ENCODE peak calls at places on chromosomes 12 and 14, in six cellular contexts. D is adrenal gland, A is epithelial cell of proximal tubule, M is fibroblast of villous mesenchyme, K is colonic mucosa, T is AG04449. C is an unnamed sample.

GRCh38 chr12:68304626-68305025 is 27.5 kb downstream of the MDM1 start:
- DNase-seq in A (no peak), M (no peak), T (no peak), D (no peak), K (no peak), C (no peak)

GRCh38 chr12:110689601-110690430 is 901 bp upstream of the HVCN1 start:
- DNase-seq in M (no peak), A (no peak), K (peak), T (no peak), D (peak), C (no peak)

GRCh38 chr12:10220398-10221077 is 7.9 kb downstream of the GABARAPL1 start:
- DNase-seq in T (no peak), K (peak), D (peak), M (peak), A (no peak), C (no peak)

GRCh38 chr14:56874375-56874774 is 64.1 kb upstream of the OTX2 start:
- DNase-seq in T (no peak), K (peak), A (no peak), M (no peak), D (peak), C (no peak)

GRCh38 chr12:97306121-97306520 is 156.5 kb upstream of the RMST start:
- DNase-seq in M (no peak), D (peak), K (no peak), T (no peak), A (no peak), C (no peak)

GRCh38 chr12:110689002-110689600 is at the start of gene HVCN1:
- DNase-seq in A (no peak), D (peak), K (peak), M (peak), T (no peak), C (no peak)

GRCh38 chr14:37082431-37082830 is 90.0 kb downstream of the SLC25A21 start:
- DNase-seq in A (no peak), T (no peak), D (no peak), K (no peak), M (no peak), C (no peak)

GRCh38 chr12:64670856-64671639 is 60.8 kb downstream of the RASSF3 start:
- DNase-seq in D (peak), K (peak), A (peak), M (peak), T (no peak), C (peak)

GRCh38 chr12:39319180-39319579 is 123.7 kb downstream of the KIF21A start:
- DNase-seq in A (no peak), K (no peak), D (no peak), M (no peak), T (no peak), C (no peak)

GRCh38 chr14:105902131-105902898 is 375.9 kb downstream of the TMEM121 start:
- DNase-seq in T (no peak), A (no peak), K (no peak), D (no peak), M (no peak), C (no peak)

GRCh38 chr12:121516437-121517011 is 64.3 kb downstream of the KDM2B start:
- DNase-seq in K (no peak), A (no peak), D (no peak), T (no peak), M (no peak), C (no peak)

GRCh38 chr12:109544955-109545531 is 28.3 kb downstream of the MMAB start:
- DNase-seq in D (no peak), T (no peak), K (no peak), A (peak), M (no peak), C (peak)

GRCh38 chr14:65999865-66000264 is 486.3 kb upstream of the CCDC196 start:
- DNase-seq in A (no peak), K (no peak), M (no peak), D (no peak), T (no peak), C (no peak)

GRCh38 chr12:79194595-79194994 is 330.0 kb downstream of the SYT1 start:
- DNase-seq in K (no peak), T (no peak), M (no peak), A (no peak), D (no peak), C (no peak)

GRCh38 chr14:102373110-102373509 is 10.4 kb downstream of the TECPR2 start:
- DNase-seq in M (no peak), D (no peak), T (no peak), K (no peak), A (no peak), C (no peak)

GRCh38 chr14:60656755-60657608 is 7.7 kb upstream of the SIX1 start:
- DNase-seq in D (peak), M (peak), K (peak), A (no peak), T (no peak), C (no peak)

GRCh38 chr14:29016050-29016900 is 249.7 kb downstream of the FOXG1 start:
- DNase-seq in D (no peak), M (peak), A (no peak), K (no peak), T (no peak), C (no peak)

GRCh38 chr14:54182419-54183040 is 214.3 kb upstream of the CDKN3 start:
- DNase-seq in K (no peak), M (peak), A (peak), T (no peak), D (no peak), C (peak)

GRCh38 chr14:99930420-99931274 is 134.6 kb upstream of the EVL start:
- DNase-seq in D (no peak), A (no peak), T (no peak), M (no peak), K (no peak), C (no peak)

GRCh38 chr12:26636710-26637328 is 196.2 kb downstream of the ITPR2 start:
- DNase-seq in T (no peak), D (peak), K (no peak), M (peak), A (peak), C (no peak)

GRCh38 chr12:7806863-7807487 is 17.8 kb downstream of the NANOG start:
- DNase-seq in A (no peak), T (no peak), M (peak), D (peak), K (peak), C (peak)

GRCh38 chr14:51006781-51007211 is 62.5 kb upstream of the PYGL start:
- DNase-seq in T (no peak), M (peak), A (peak), K (no peak), D (peak), C (peak)

GRCh38 chr14:101070540-101071492 is 167.3 kb upstream of the RTL1 start:
- DNase-seq in M (no peak), A (no peak), T (no peak), K (peak), D (peak), C (no peak)

GRCh38 chr14:78758333-78758732 is 588.2 kb downstream of the NRXN3 start:
- DNase-seq in M (peak), T (no peak), D (no peak), K (no peak), A (no peak), C (no peak)

GRCh38 chr12:46261658-46262057 is 7.2 kb downstream of the SLC38A1 start:
- DNase-seq in M (no peak), T (no peak), D (no peak), A (no peak), K (no peak), C (no peak)

GRCh38 chr12:46377678-46378077 is 5.1 kb upstream of the SLC38A2 start:
- DNase-seq in M (no peak), D (no peak), K (no peak), T (no peak), A (no peak), C (no peak)

GRCh38 chr12:19946549-19946948 is 421.8 kb upstream of the PDE3A start:
- DNase-seq in M (peak), D (no peak), A (peak), K (no peak), T (peak), C (peak)

GRCh38 chr12:117151195-117152031 is 38.9 kb downstream of the FBXO21 start:
- DNase-seq in D (peak), K (peak), A (no peak), T (no peak), M (peak), C (no peak)

GRCh38 chr14:92982941-92983340 is 60.0 kb downstream of the CHGA start:
- DNase-seq in T (no peak), A (no peak), K (no peak), D (no peak), M (no peak), C (no peak)

GRCh38 chr12:29581641-29582040 is 84.2 kb upstream of the OVCH1 start:
- DNase-seq in T (no peak), D (no peak), K (no peak), A (no peak), M (peak), C (no peak)

GRCh38 chr14:101174522-101174838 is 271.0 kb upstream of the RTL1 start:
- DNase-seq in T (no peak), A (no peak), D (no peak), K (no peak), M (no peak), C (no peak)

GRCh38 chr14:69259531-69260245 is at the start of gene GALNT16:
- DNase-seq in T (no peak), D (peak), A (no peak), M (peak), K (peak), C (no peak)
- TF ChIP-seq CTCF in T (peak), D (peak), A (peak), M (peak), K (no peak), C (peak)

DNA sequence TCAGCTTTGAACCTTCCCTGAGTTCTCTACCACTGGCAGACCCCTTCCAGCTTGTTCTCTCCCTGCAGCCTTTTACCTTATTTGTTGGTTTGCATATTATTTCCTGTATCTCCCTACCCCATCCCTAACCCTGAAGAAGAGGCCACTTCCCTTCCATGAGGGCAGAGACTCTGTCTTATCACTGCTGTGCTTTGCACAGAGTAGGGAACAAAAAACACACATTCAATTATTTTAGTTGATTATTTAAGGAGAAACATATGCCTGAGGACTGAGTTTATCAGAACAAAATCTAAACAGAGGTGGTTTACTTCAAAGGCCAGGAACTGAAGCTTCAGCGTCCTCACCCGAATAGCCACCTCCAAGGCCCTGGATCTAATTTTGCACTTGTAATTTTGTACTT is 111.7 kb upstream of the RFLNA start:
- DNase-seq in K (no peak), A (no peak), M (no peak), T (no peak), D (no peak), C (no peak)
- H3K4me3 ChIP-seq in K (no peak), A (no peak), M (no peak), T (no peak), D (no peak), C (no peak)

GRCh38 chr14:91891081-91891480 is 23.7 kb upstream of the TC2N start:
- DNase-seq in A (no peak), T (no peak), D (no peak), K (no peak), M (no peak), C (no peak)

GRCh38 chr14:91893659-91894058 is 26.3 kb upstream of the TC2N start:
- DNase-seq in K (no peak), T (no peak), D (no peak), A (no peak), M (no peak), C (no peak)

GRCh38 chr14:91891721-91892220 is 24.4 kb upstream of the TC2N start:
- DNase-seq in M (no peak), T (no peak), A (no peak), K (no peak), D (no peak), C (no peak)

GRCh38 chr14:91890291-91890749 is 23.0 kb upstream of the TC2N start:
- DNase-seq in A (no peak), T (no peak), D (no peak), M (no peak), K (no peak), C (no peak)

GRCh38 chr14:91892918-91893527 is 25.7 kb upstream of the TC2N start:
- DNase-seq in K (no peak), D (no peak), T (no peak), A (no peak), M (no peak), C (no peak)
- TF ChIP-seq CTCF in K (peak), D (no peak), T (peak), A (peak), M (peak), C (peak)

GRCh38 chr14:72516936-72517408 is 376.9 kb downstream of the DPF3 start:
- DNase-seq in D (peak), K (peak), M (peak), A (peak), T (peak), C (peak)

GRCh38 chr14:72518809-72519377 is 375.0 kb downstream of the DPF3 start:
- DNase-seq in T (no peak), A (no peak), D (no peak), M (no peak), K (no peak), C (no peak)

GRCh38 chr14:72519543-72519942 is 374.4 kb downstream of the DPF3 start:
- DNase-seq in D (no peak), T (no peak), K (no peak), A (no peak), M (no peak), C (no peak)

GRCh38 chr14:72515779-72516770 is 377.8 kb downstream of the DPF3 start:
- DNase-seq in A (no peak), T (no peak), K (no peak), D (no peak), M (peak), C (no peak)

DNA sequence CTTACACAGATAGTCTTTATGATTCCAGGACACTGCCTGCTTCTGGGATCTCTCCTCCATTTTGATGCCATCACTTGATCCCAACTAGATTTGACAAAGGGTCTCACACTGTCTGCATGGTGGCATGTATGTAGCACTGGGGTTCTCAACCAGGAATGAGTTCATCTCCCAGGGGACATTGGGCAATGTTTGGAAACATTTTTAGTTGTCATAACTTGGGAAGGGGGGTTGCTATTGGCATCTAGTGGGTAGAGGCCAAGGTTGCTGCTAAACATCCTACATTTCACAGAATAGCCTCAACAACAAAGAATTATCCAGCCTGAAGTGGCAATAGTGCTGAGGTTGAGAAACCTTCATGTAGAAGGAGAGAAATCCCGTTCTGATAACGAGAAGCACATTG is 376.2 kb downstream of the DPF3 start:
- DNase-seq in K (no peak), T (no peak), A (no peak), M (no peak), D (no peak), C (no peak)
- H3K4me3 ChIP-seq in K (no peak), T (no peak), A (no peak), M (no peak), D (no peak), C (no peak)

GRCh38 chr12:57273516-57273915 is 22.5 kb upstream of the STAC3 start:
- DNase-seq in K (no peak), D (no peak), M (no peak), T (no peak), A (no peak), C (no peak)

GRCh38 chr12:57268264-57268663 is 17.3 kb upstream of the STAC3 start:
- DNase-seq in A (no peak), T (no peak), K (no peak), D (no peak), M (no peak), C (no peak)

GRCh38 chr12:57276935-57277563 is 26.1 kb upstream of the STAC3 start:
- DNase-seq in A (no peak), D (peak), M (peak), K (peak), T (no peak), C (no peak)

GRCh38 chr12:57270966-57271470 is 20.0 kb upstream of the STAC3 start:
- DNase-seq in M (no peak), D (no peak), T (no peak), A (no peak), K (no peak), C (no peak)

GRCh38 chr12:57272337-57273151 is 21.6 kb upstream of the STAC3 start:
- DNase-seq in D (no peak), T (no peak), A (peak), M (peak), K (no peak), C (no peak)
- TF ChIP-seq CTCF in D (no peak), T (no peak), A (no peak), M (no peak), K (no peak), C (no peak)

GRCh38 chr12:59401862-59402261 is 194.0 kb upstream of the SLC16A7 start:
- DNase-seq in K (no peak), D (no peak), A (no peak), T (no peak), M (no peak), C (no peak)

GRCh38 chr12:59405992-59406391 is 189.8 kb upstream of the SLC16A7 start:
- DNase-seq in K (no peak), A (no peak), T (no peak), D (no peak), M (no peak), C (no peak)

GRCh38 chr12:59407799-59408198 is 188.0 kb upstream of the SLC16A7 start:
- DNase-seq in T (no peak), K (no peak), A (no peak), M (no peak), D (no peak), C (no peak)

GRCh38 chr12:59404109-59404650 is 191.6 kb upstream of the SLC16A7 start:
- DNase-seq in D (no peak), A (no peak), T (no peak), K (no peak), M (no peak), C (no peak)

DNA sequence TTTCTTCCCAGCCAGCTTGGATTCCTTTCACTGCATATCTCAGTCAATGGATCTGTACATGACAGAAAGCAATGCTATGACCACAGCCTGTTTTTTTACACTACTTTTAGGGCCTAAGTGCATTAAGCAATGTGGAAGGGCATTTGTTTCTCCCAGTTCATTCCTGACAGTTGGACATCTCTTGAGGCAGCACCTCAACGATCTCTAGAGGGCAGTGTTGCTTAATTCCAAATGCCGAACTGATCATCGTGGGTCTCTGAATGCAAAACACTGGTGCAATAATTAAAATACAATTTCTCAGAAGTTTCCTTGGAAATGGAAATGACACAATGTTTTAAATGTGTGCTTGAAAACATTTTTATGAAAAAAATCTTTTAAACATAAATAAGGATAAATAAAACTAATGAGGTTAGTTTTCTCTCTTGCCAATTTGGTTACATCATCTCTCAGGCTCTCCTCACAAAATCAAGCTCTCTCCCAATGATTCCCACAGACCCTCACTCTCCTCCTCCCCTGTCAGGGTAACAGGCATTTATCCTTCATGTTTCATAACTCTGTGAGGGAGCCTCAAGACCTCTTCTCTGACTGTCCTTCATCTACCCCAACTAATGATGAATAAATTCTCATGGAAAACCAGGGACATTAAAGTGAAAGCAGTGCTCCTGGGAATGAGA is 192.4 kb upstream of the SLC16A7 start:
- DNase-seq in D (peak), T (no peak), K (peak), M (peak), A (peak), C (peak)
- H3K4me3 ChIP-seq in D (no peak), T (peak), K (no peak), M (peak), A (no peak), C (no peak)

GRCh38 chr14:74794947-74795346 is 31.8 kb downstream of the YLPM1 start:
- DNase-seq in A (peak), M (no peak), T (no peak), D (no peak), K (no peak), C (no peak)

GRCh38 chr14:74792249-74793039 is 29.3 kb downstream of the YLPM1 start:
- DNase-seq in T (no peak), K (no peak), M (peak), A (no peak), D (no peak), C (no peak)

DNA sequence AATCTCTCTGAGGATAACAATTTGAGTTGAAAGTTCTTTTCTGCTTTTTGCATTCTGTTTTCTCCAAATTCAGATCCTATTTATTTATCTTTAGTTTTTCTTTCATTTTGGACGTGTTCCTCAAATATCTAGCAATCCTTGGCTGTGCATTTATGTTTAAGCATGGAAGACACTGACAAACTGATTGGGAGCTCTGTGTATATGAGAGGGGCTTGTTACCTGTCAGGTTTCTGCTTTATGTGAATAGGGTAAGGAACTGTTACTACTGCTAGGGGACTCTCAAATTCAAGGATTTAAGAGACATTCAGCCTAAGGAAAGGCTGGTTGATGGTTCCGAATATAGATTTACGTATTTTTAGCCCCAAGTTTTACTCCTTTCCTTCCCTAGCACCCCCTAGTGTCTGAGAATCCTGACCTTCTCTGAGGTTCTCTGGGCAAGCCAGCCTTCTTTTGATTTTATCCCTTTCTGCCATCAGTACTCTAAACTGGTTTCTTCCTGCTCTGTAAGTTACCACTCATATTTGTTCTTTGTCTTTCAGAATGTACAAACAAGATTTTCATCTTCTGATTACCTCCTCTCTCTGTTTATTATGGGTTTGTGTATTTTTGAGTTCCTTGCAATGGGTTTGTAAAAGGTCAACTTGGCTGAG is 30.5 kb downstream of the YLPM1 start:
- DNase-seq in D (no peak), M (no peak), K (no peak), A (no peak), T (no peak), C (no peak)
- TF ChIP-seq CTCF in D (peak), M (peak), K (no peak), A (peak), T (peak), C (no peak)

GRCh38 chr12:65881348-65881961 is 57.2 kb downstream of the HMGA2 start:
- DNase-seq in M (peak), K (no peak), D (no peak), A (no peak), T (no peak), C (no peak)
- H3K4me3 ChIP-seq in M (peak), K (peak), D (peak), A (peak), T (no peak), C (no peak)

GRCh38 chr12:53499261-53500118 is at the start of gene MAP3K12:
- DNase-seq in A (no peak), D (peak), T (no peak), K (peak), M (peak), C (no peak)
- TF ChIP-seq CTCF in A (peak), D (no peak), T (peak), K (no peak), M (no peak), C (peak)

C was measured in kidney epithelial cell.